ENCODE peak calls at places on chromosomes 1 and 21, in seven cellular contexts. W, D, S, F, U, P and Z are unnamed samples.

GRCh38 chr1:155324717-155325595 is 4.3 kb downstream of the RUSC1 start:
- DNase-seq in W (peak; percentile 79), F (peak; percentile 86), S (peak; percentile 46), U (peak; percentile 54), D (peak; percentile 88), P (no peak), Z (peak; percentile 84)

GRCh38 chr1:221166559-221167318 is 287.5 kb downstream of the HLX start:
- DNase-seq in P (no peak), D (no peak), W (no peak), S (no peak), F (no peak), U (no peak), Z (no peak)

GRCh38 chr1:212606734-212607205 is 1.8 kb upstream of the ATF3 start:
- DNase-seq in P (no peak), F (peak; percentile 89), D (peak; percentile 28), S (peak; percentile 31), W (peak; percentile 91), U (no peak), Z (no peak)

GRCh38 chr21:41593051-41593783 is 85.3 kb upstream of the TMPRSS2 start:
- DNase-seq in S (no peak), U (no peak), W (no peak), D (no peak), P (no peak), F (peak; percentile 67), Z (no peak)

GRCh38 chr1:152777510-152778137 is 2.7 kb downstream of the LCE1F start:
- DNase-seq in U (no peak), D (no peak), P (no peak), S (no peak), W (no peak), F (no peak), Z (no peak)

GRCh38 chr1:119859647-119860046 is 36.7 kb downstream of the ADAM30 start:
- DNase-seq in P (peak; percentile 42), F (no peak), D (no peak), W (no peak), S (no peak), U (peak; percentile 67), Z (no peak)

GRCh38 chr1:185668013-185668412 is 66.2 kb upstream of the HMCN1 start:
- DNase-seq in U (no peak), W (no peak), P (no peak), S (no peak), D (no peak), F (no peak), Z (no peak)

GRCh38 chr1:27381976-27382762 is 964 bp downstream of the CD164L2 start:
- DNase-seq in D (no peak), P (no peak), S (no peak), W (no peak), U (no peak), F (no peak), Z (no peak)

GRCh38 chr21:33871171-33871570 is 44.4 kb downstream of the ATP5PO start:
- DNase-seq in U (no peak), S (no peak), P (no peak), F (no peak), D (no peak), W (no peak), Z (no peak)

GRCh38 chr1:112849425-112849966 is 106.5 kb downstream of the SLC16A1 start:
- DNase-seq in F (peak; percentile 70), S (peak; percentile 22), D (peak; percentile 67), P (no peak), U (peak; percentile 54), W (no peak), Z (peak; percentile 46)

GRCh38 chr1:118949317-118949716 is 38.8 kb downstream of the TBX15 start:
- DNase-seq in D (no peak), F (no peak), P (no peak), U (no peak), S (no peak), W (no peak), Z (no peak)

GRCh38 chr1:197781998-197782718 is 6.9 kb upstream of the DENND1B start:
- DNase-seq in F (no peak), D (no peak), U (peak; percentile 37), W (no peak), S (no peak), P (no peak), Z (no peak)

GRCh38 chr1:66705100-66705499 is 47.2 kb upstream of the DYNLT5 start:
- DNase-seq in D (no peak), U (peak; percentile 83), P (no peak), W (no peak), S (no peak), F (peak; percentile 56), Z (no peak)

GRCh38 chr1:33137800-33138199 is 44.0 kb downstream of the TRIM62 start:
- DNase-seq in P (no peak), S (peak; percentile 44), U (peak; percentile 47), D (peak; percentile 87), F (peak; percentile 58), W (no peak), Z (no peak)

GRCh38 chr1:92503043-92503925 is 16.6 kb upstream of the GFI1 start:
- DNase-seq in S (no peak), U (no peak), F (no peak), P (no peak), D (no peak), W (no peak), Z (no peak)

GRCh38 chr1:41816061-41816460 is 102.7 kb downstream of the HIVEP3 start:
- DNase-seq in U (no peak), W (no peak), P (no peak), F (no peak), S (no peak), D (no peak), Z (no peak)

GRCh38 chr1:221543529-221544120 is 198.3 kb downstream of the DUSP10 start:
- DNase-seq in S (no peak), W (no peak), D (peak; percentile 23), F (peak; percentile 29), U (peak; percentile 60), P (peak; percentile 6), Z (no peak)

GRCh38 chr1:48084826-48085225 is 87.6 kb upstream of the TRABD2B start:
- DNase-seq in S (no peak), U (peak; percentile 17), D (no peak), P (no peak), W (no peak), F (no peak), Z (no peak)

GRCh38 chr1:236164273-236164672 is 21.9 kb downstream of the GPR137B start:
- DNase-seq in P (no peak), D (no peak), U (no peak), S (no peak), W (no peak), F (no peak), Z (no peak)

DNA sequence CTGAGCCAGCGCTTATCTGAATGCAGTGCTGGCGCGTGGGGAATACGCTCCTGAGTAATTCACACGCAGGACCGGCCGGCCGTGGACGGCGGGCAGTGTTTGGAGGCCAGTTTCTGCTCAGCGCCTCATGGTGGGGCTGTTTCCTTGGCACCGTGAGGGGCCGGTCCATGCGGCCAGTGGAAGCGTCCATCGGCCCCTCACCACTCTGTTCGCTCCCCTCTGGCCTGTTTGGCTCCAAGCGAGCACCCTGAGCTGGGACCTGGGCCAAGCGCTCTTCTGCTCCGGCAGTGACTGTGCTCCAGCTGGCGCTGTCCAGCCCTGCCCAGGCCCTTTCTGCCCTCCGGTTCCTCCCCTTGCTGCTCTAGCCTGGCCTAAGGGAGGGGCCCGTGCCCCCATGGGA is 16.3 kb upstream of the PLCH2 start:
- DNase-seq in P (no peak), W (no peak), D (peak; percentile 57), S (peak; percentile 45), F (peak; percentile 21), U (peak; percentile 34), Z (no peak)
- TF ChIP-seq CTCF in P (no peak), W (peak; percentile 7), D (peak; percentile 34), S (peak; percentile 39), F (peak; percentile 9), U (peak; percentile 34), Z (no peak)

GRCh38 chr1:116360435-116361173 is 12.4 kb upstream of the ATP1A1 start:
- DNase-seq in W (no peak), F (no peak), U (peak; percentile 44), P (no peak), D (no peak), S (no peak), Z (no peak)
- TF ChIP-seq CTCF in W (peak; percentile 46), F (no peak), U (peak; percentile 42), P (no peak), D (no peak), S (peak; percentile 59), Z (peak; percentile 26)

GRCh38 chr1:181021811-181022434 is 747 bp downstream of the STX6 start:
- DNase-seq in U (peak; percentile 68), F (peak; percentile 72), P (no peak), D (peak; percentile 85), W (peak; percentile 67), S (peak; percentile 62), Z (no peak)

GRCh38 chr1:181018901-181019681 is 3.6 kb downstream of the STX6 start:
- DNase-seq in S (no peak), W (no peak), U (no peak), P (no peak), D (no peak), F (no peak), Z (no peak)

GRCh38 chr1:181021155-181021554 is 1.5 kb downstream of the STX6 start:
- DNase-seq in F (no peak), S (no peak), U (no peak), D (no peak), W (no peak), P (no peak), Z (no peak)

GRCh38 chr1:181028241-181029014 is 5.4 kb upstream of the MR1 start:
- DNase-seq in S (no peak), P (no peak), F (no peak), U (peak; percentile 35), W (no peak), D (no peak), Z (no peak)

DNA sequence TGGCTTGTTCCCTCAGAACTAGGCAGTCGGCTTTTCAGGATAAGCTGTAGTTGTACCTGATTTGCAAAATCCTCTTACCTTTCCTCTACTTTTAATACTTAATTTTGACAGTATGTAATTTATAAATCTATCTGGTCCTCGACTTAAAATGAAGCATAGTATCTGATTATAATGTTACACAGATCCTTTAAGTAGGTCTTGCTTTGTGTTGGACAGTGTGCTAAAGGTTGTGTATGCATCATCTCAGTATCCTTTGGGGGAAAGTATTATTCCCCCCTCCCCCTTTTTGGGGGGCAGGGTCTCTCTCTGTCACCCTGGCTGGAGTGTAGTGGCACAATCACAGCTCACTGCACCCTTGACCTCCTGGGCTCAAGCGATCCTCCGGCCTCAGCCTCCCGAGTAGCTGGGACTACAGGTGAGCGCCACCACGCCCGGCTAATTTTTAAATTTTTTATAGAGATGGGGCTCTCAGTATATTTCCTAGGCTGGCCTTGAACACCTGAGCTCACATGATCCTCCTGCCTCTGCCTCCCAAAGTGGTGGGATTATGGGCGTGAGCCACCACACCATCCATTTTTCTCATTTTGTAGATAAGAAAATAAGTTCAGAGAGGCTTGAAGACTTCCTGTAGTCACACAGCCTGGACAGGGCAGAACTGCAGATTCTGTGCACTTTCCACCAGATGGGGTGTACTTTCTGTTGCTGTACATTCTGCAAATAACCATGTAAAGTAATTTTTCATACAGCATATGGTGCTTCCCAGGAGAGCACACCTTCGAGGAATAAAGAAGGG is 791 bp upstream of the STX6 start:
- DNase-seq in D (no peak), F (no peak), P (no peak), U (no peak), W (no peak), S (no peak), Z (no peak)
- TF ChIP-seq CTCF in D (no peak), F (no peak), P (no peak), U (no peak), W (no peak), S (no peak), Z (no peak)

DNA sequence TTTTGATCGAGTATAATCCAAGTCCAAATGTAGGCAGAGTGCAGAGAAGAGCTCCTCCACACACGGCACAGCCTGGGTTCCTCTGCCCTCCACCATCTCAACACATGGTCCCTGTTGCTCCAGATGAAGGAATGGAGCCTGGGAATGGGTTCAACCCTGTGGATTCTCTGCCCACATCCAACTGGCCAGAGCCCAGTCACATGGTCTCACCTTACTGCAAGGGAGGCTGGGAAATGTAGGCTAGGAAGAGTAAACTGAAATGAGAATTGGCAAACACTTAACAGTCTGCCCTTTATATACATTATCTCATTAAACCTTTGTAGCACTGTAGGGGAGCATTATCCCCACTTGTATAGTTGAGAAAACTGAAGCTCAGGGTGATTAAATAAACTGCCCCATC is 60.1 kb upstream of the RAB4A start:
- DNase-seq in U (no peak), W (no peak), S (no peak), P (no peak), D (no peak), F (no peak), Z (no peak)
- TF ChIP-seq CTCF in U (no peak), W (no peak), S (no peak), P (no peak), D (no peak), F (no peak), Z (no peak)